ENCODE peak calls at places on chromosomes 12 and 14, in seven cellular contexts. G is mammary epithelial cell, F is GM23248, J is fibroblast of lung, H is H1, U is PC-3, D is PC-9. E is an unnamed sample.

GRCh38 chr12:80709811-80710726 is 2.6 kb downstream of the MYF6 start:
- DNase-seq in G (no peak), U (peak), D (no peak), J (no peak), H (peak), F (no peak), E (peak)

GRCh38 chr14:31167032-31167431 is 40.6 kb downstream of the HECTD1 start:
- DNase-seq in D (no peak), F (no peak), J (no peak), U (no peak), G (no peak), H (no peak), E (no peak)

GRCh38 chr14:100080206-100080605 is 15.0 kb downstream of the EVL start:
- DNase-seq in J (no peak), D (no peak), F (no peak), H (no peak), U (no peak), G (no peak), E (no peak)

GRCh38 chr12:43282106-43282505 is 269.9 kb downstream of the ADAMTS20 start:
- DNase-seq in F (peak), G (no peak), H (no peak), U (peak), J (peak), D (no peak), E (peak)

GRCh38 chr12:70571705-70572269 is 65.4 kb downstream of the PTPRB start:
- DNase-seq in D (no peak), U (no peak), J (no peak), H (no peak), F (peak), G (no peak), E (no peak)

GRCh38 chr12:100127766-100128508 is 14.7 kb downstream of the BLTP3B start:
- DNase-seq in U (peak), G (peak), F (peak), D (no peak), J (peak), H (no peak), E (peak)

GRCh38 chr12:129202109-129202814 is 349.0 kb downstream of the GLT1D1 start:
- DNase-seq in D (no peak), G (no peak), H (no peak), F (no peak), J (no peak), U (no peak), E (no peak)

GRCh38 chr14:34676516-34677211 is 37.7 kb downstream of the CFL2 start:
- DNase-seq in G (no peak), H (no peak), J (no peak), U (peak), F (no peak), D (no peak), E (no peak)

GRCh38 chr12:84913151-84913550 is 552 bp upstream of the SLC6A15 start:
- DNase-seq in G (peak), J (peak), D (no peak), F (no peak), H (peak), U (no peak), E (peak)

GRCh38 chr14:63039800-63040380 is 5.4 kb downstream of the KCNH5 start:
- DNase-seq in G (peak), U (peak), H (no peak), D (peak), J (peak), F (peak), E (peak)

GRCh38 chr12:92049403-92049802 is 96.2 kb downstream of the BTG1 start:
- DNase-seq in U (no peak), J (no peak), F (no peak), H (no peak), D (no peak), G (no peak), E (no peak)

GRCh38 chr14:76977793-76978730 is 50.4 kb downstream of the IRF2BPL start:
- DNase-seq in G (no peak), D (no peak), U (no peak), J (peak), H (peak), F (peak), E (peak)

GRCh38 chr12:28425531-28425930 is 235.3 kb downstream of the CCDC91 start:
- DNase-seq in F (no peak), H (no peak), D (no peak), G (no peak), U (no peak), J (no peak), E (no peak)

GRCh38 chr12:11716794-11717532 is 67.5 kb downstream of the ETV6 start:
- DNase-seq in F (peak), H (no peak), D (no peak), G (no peak), J (peak), U (no peak), E (peak)

GRCh38 chr14:105836730-105837129 is 310.3 kb downstream of the TMEM121 start:
- DNase-seq in F (no peak), U (no peak), G (no peak), D (no peak), J (no peak), H (no peak), E (no peak)

GRCh38 chr12:93569656-93570551 is 2.6 kb upstream of the SOCS2 start:
- DNase-seq in F (peak), D (peak), J (peak), H (peak), G (peak), U (peak), E (peak)

GRCh38 chr12:93571854-93572711 is at the start of gene SOCS2:
- DNase-seq in D (no peak), U (peak), F (peak), G (peak), H (peak), J (peak), E (peak)

GRCh38 chr12:93571360-93571853 is 1.1 kb upstream of the SOCS2 start:
- DNase-seq in H (peak), F (peak), J (peak), G (peak), U (peak), D (no peak), E (peak)

GRCh38 chr12:93569301-93569655 is 3.2 kb upstream of the SOCS2 start:
- DNase-seq in G (no peak), J (no peak), H (no peak), D (no peak), U (no peak), F (no peak), E (no peak)

DNA sequence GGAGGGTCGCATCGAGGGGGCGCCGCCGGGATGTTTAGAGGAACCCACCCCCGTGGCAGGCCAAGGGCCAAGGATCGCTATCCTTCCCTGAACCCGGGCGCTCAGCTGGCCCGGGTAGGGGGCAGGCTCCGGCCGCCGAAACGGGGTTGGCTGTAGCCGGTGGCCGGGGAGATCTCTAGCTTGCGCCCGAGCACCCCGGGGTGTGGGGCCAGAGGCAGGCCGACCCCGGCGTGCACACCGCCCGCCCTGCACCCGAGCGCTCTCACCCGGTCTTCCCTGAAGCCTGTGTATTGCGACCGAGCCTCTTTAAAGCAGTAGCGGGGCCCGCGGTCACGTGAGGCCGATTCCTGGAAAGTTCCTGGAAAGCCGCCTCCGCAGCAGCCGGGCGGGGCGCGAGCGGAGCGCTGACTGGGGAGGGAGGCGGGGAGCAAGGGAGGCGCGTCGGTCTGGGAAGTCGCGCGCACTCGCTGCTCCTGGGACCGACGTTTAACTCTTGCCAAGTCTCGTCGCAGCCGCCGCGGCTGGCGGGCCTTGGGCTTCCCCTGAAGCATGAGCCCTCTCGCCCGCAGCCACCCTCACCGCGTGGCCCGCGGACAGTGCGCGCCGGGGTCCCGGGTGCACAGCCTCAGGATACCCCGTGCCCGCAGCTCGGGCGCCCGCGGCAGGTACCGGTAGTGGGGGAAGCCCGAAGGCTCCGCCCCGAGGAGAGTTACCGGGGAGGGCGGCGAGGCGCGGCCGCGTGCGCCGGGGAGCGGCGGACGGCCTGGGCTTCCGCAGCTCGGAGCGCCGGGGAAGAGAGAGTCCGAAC is 1.7 kb upstream of the SOCS2 start:
- DNase-seq in F (peak), G (peak), U (peak), H (peak), J (peak), D (peak), E (peak)
- TF ChIP-seq EZH2 in F (no peak), G (no peak), U (no peak), H (no peak), J (no peak), D (no peak), E (no peak)

GRCh38 chr14:74239848-74240793 is 872 bp downstream of the VSX2 start:
- DNase-seq in F (peak), H (peak), J (peak), D (no peak), G (no peak), U (no peak), E (no peak)
- TF ChIP-seq EZH2 in F (peak), H (peak), J (peak), D (no peak), G (peak), U (no peak), E (peak)

GRCh38 chr12:132162508-132163031 is 18.3 kb downstream of the NOC4L start:
- DNase-seq in F (peak), D (no peak), H (no peak), U (peak), J (peak), G (peak), E (no peak)
- TF ChIP-seq EZH2 in F (no peak), D (no peak), H (no peak), U (no peak), J (no peak), G (no peak), E (no peak)

GRCh38 chr14:89027097-89027740 is 202.8 kb downstream of the TTC8 start:
- DNase-seq in U (peak), G (peak), H (peak), D (no peak), J (peak), F (peak), E (peak)
- TF ChIP-seq EZH2 in U (no peak), G (no peak), H (no peak), D (no peak), J (no peak), F (no peak), E (no peak)

GRCh38 chr12:106732890-106733289 is 41.6 kb upstream of the RIC8B start:
- DNase-seq in J (no peak), G (no peak), H (no peak), U (no peak), D (no peak), F (no peak), E (no peak)
- TF ChIP-seq EZH2 in J (no peak), G (no peak), H (no peak), U (no peak), D (no peak), F (no peak), E (no peak)

GRCh38 chr12:95547522-95548055 is 3.7 kb downstream of the USP44 start:
- DNase-seq in G (no peak), F (peak), H (no peak), U (no peak), D (peak), J (peak), E (no peak)

GRCh38 chr12:95549392-95550084 is 1.7 kb downstream of the USP44 start:
- DNase-seq in H (no peak), J (no peak), U (no peak), F (no peak), D (no peak), G (no peak), E (no peak)

GRCh38 chr12:95548056-95548538 is 3.2 kb downstream of the USP44 start:
- DNase-seq in D (no peak), J (no peak), G (no peak), H (peak), U (no peak), F (peak), E (peak)

GRCh38 chr12:95546491-95546813 is 4.8 kb downstream of the USP44 start:
- DNase-seq in F (no peak), J (no peak), U (no peak), H (no peak), D (no peak), G (no peak), E (no peak)

GRCh38 chr12:95548539-95549391 is 2.5 kb downstream of the USP44 start:
- DNase-seq in U (no peak), H (peak), F (peak), D (no peak), J (peak), G (no peak), E (peak)
- TF ChIP-seq EZH2 in U (no peak), H (no peak), F (no peak), D (no peak), J (no peak), G (no peak), E (peak)

DNA sequence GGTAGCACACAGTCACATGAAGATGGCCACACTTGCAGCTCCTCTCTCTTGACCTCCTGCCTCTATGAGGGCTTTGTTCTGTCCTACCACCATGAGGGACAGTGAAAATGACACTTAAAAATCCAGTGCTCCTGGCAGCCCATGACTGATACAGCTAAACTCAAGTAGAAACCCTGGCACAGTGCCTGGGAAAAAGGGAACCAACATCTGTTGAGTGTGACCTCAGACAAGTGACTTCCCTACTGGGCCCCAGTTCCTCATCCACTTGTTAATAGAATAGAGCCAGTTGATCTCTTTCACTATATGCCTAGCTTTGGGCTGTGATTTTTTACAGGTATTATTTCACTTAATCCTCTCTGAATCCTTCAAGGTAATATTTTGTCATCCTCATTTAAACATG is 4.8 kb downstream of the GUCY2C start:
- DNase-seq in J (no peak), F (no peak), H (no peak), G (no peak), D (no peak), U (no peak), E (no peak)
- TF ChIP-seq EZH2 in J (no peak), F (no peak), H (no peak), G (no peak), D (no peak), U (no peak), E (no peak)

DNA sequence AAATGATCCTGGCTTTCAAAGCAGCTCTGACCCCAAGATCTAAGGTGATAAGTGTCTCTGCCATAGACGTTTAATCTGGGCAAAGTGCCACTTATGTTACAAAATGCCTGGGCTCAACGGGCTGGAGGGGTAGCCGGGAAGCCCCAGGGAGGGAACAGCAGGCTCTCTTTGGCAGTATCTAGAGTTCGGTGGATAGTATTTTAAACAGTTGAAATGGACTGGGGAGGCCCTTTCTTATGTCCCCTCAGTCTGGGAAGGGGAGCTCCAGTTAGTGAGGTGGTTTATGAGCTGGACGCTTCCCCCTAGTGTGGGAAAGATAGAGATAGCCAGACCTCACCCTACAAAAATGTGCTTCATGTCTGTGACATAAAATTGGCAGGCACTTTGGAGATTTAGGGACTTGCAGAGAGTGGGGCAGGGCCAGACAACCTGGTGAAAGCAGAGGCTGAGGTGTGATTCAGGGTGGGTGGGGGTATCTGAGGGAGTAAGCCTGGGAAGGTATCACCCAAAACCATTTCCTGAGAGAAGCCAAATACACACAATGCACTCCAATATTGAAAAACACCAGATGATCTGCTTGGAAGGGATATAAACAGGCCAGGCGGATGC is 5.4 kb upstream of the HOXC11 start:
- DNase-seq in U (no peak), D (peak), G (no peak), J (no peak), H (no peak), F (no peak), E (no peak)
- TF ChIP-seq EZH2 in U (no peak), D (no peak), G (no peak), J (no peak), H (no peak), F (no peak), E (no peak)

DNA sequence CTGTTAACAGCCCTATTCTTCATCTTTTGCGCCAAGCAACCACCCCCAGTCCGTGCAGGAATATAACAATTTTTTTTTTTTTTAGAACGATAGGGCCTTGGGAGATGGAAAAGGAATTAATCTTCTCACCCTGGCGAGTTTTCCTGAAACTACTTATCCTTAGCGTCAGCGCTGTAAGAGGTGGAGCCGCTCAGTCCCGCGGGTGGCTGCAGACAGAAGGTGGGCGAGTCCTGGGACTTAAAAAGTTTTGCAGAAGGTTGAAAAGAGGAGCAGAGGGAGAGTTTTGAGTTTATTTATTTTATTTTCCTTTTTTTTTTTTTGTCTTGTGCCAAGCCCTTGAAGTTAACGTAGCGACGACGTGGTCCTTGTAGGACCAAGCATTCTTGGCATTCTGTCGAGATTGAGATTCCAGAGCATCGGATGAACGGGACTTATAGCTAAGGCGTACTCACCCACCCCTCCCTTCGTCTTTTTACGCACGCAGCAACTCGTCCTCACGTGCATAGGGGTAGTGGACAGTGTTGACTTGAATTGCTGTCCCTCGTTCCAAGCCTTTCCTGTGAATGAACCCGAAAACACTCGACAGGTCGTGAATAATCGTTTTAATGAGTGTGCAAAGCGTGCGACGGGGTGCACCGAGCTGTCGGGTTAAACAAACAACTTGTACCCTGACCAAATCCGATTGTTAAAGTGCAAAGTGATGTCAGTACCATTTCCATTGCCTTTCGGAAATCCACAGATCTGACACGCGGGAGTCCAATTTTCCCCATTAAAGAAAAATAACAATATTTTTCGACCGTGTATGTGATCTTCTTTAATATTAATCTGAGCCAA is 11.4 kb downstream of the FOXG1 start:
- DNase-seq in U (no peak), J (no peak), F (no peak), D (no peak), H (no peak), G (no peak), E (no peak)
- TF ChIP-seq EZH2 in U (no peak), J (peak), F (peak), D (no peak), H (peak), G (peak), E (no peak)

GRCh38 chr12:2691340-2692111 is 103.2 kb upstream of the FKBP4 start:
- DNase-seq in G (no peak), H (peak), U (no peak), J (no peak), F (no peak), D (no peak), E (peak)

GRCh38 chr12:2691001-2691339 is 103.8 kb upstream of the FKBP4 start:
- DNase-seq in J (peak), G (no peak), H (no peak), D (no peak), F (no peak), U (no peak), E (peak)

GRCh38 chr12:2689879-2690278 is 104.9 kb upstream of the FKBP4 start:
- DNase-seq in D (no peak), F (no peak), G (no peak), J (no peak), H (peak), U (no peak), E (no peak)

GRCh38 chr12:2689393-2689792 is 105.4 kb upstream of the FKBP4 start:
- DNase-seq in D (no peak), U (no peak), G (no peak), J (no peak), F (no peak), H (no peak), E (no peak)

GRCh38 chr12:2690348-2691000 is 104.3 kb upstream of the FKBP4 start:
- DNase-seq in H (no peak), D (no peak), J (no peak), U (no peak), F (no peak), G (no peak), E (no peak)
- TF ChIP-seq EZH2 in H (no peak), D (no peak), J (no peak), U (no peak), F (no peak), G (no peak), E (no peak)

E was measured in hepatocyte.